ENCODE peak calls at places on chromosomes 4 and X, in six cellular contexts. V is K562, G is stomach, A is A549, I is sigmoid colon, D is upper lobe of left lung. N is an unnamed sample.

GRCh38 chr4:164229255-164229654 is 524.7 kb upstream of the SMIM31 start:
- DNase-seq in D (no peak), A (no peak), G (no peak), I (no peak), V (no peak), N (no peak)

GRCh38 chr4:143531368-143531767 is 17.9 kb downstream of the SMARCA5 start:
- DNase-seq in G (no peak), A (no peak), D (no peak), V (no peak), I (no peak), N (no peak)

GRCh38 chrX:134460005-134460860 is at the start of gene HPRT1:
- DNase-seq in A (peak; percentile 42), V (peak; percentile 82), I (peak; percentile 87), G (peak; percentile 87), D (peak; percentile 95), N (peak; percentile 54)

GRCh38 chrX:21946925-21947641 is 6.6 kb downstream of the SMS start:
- DNase-seq in V (no peak), A (no peak), G (no peak), D (no peak), I (no peak), N (no peak)

GRCh38 chr4:45453258-45453841 is 670.5 kb downstream of the GABRG1 start:
- DNase-seq in G (no peak), A (no peak), D (no peak), V (no peak), I (no peak), N (no peak)

GRCh38 chr4:26334366-26334765 is 13.6 kb downstream of the RBPJ start:
- DNase-seq in V (no peak), G (no peak), I (no peak), D (no peak), A (no peak), N (no peak)

GRCh38 chrX:105134273-105134672 is 86.2 kb downstream of the TEX13A start:
- DNase-seq in I (no peak), G (no peak), V (no peak), D (no peak), A (no peak), N (no peak)

GRCh38 chr4:55348436-55348835 is 2.4 kb downstream of the SRD5A3 start:
- DNase-seq in V (no peak), G (no peak), I (no peak), A (no peak), D (no peak), N (no peak)

GRCh38 chr4:124144302-124144701 is 568.2 kb downstream of the ANKRD50 start:
- DNase-seq in G (no peak), I (no peak), V (no peak), A (no peak), D (no peak), N (no peak)

GRCh38 chr4:188109157-188109755 is at the start of gene TRIML2:
- DNase-seq in I (no peak), D (no peak), A (peak; percentile 32), V (no peak), G (no peak), N (no peak)

GRCh38 chr4:184473515-184474260 is 662 bp downstream of the IRF2 start:
- DNase-seq in I (no peak), V (no peak), A (peak; percentile 24), G (peak; percentile 44), D (peak; percentile 91), N (no peak)

GRCh38 chrX:20080277-20080676 is 36.4 kb downstream of the MAP7D2 start:
- DNase-seq in G (no peak), A (no peak), I (no peak), D (no peak), V (no peak), N (no peak)

GRCh38 chr4:80386281-80386886 is 50.9 kb downstream of the CFAP299 start:
- DNase-seq in I (no peak), A (no peak), V (no peak), D (peak; percentile 78), G (no peak), N (no peak)

GRCh38 chrX:13263560-13264251 is 56.1 kb downstream of the ATXN3L start:
- DNase-seq in I (no peak), V (no peak), D (no peak), A (no peak), G (no peak), N (no peak)

GRCh38 chr4:13349096-13349495 is 135.0 kb downstream of the RAB28 start:
- DNase-seq in V (no peak), I (no peak), A (no peak), G (no peak), D (no peak), N (no peak)

DNA sequence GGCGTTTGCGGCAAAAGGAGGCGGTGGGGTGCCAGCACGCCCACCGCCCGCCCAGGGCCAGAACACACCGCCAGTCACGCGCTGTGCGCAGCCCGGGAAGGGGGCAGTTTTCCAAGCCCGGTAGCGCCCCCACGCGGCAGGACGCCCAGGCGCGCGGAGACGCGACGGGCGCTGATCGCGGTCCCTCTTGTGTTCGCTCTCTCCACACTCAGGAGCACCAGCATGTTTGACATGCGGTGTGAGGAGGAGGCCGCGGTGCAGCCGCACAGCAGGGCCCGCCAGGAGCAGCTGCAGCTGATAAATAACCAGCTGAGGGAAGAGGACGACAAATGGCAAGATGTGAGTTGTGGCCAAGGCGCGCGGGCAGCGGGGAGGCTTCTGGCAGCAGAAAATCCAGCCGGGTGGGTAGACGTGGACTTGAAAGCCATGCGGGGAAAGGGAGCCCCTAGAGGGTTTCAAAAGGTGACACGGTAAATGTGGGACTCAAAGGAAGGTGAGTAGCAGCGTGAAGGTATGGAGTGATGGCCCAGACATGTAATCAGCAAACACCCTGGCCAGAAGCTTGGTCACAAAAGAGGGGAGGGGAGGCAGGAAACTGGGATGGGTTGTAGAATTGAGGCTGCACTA is 104.1 kb downstream of the PHOX2B start:
- DNase-seq in V (peak; percentile 56), G (peak; percentile 78), A (no peak), I (peak; percentile 87), D (peak; percentile 96), N (peak; percentile 54)
- H3K4me3 ChIP-seq in V (no peak overlapping the region), G (peak overlapping the region; percentile 14), A (no peak overlapping the region), I (peak overlapping the region; percentile 14), D (no peak overlapping the region), N (no peak overlapping the region)

DNA sequence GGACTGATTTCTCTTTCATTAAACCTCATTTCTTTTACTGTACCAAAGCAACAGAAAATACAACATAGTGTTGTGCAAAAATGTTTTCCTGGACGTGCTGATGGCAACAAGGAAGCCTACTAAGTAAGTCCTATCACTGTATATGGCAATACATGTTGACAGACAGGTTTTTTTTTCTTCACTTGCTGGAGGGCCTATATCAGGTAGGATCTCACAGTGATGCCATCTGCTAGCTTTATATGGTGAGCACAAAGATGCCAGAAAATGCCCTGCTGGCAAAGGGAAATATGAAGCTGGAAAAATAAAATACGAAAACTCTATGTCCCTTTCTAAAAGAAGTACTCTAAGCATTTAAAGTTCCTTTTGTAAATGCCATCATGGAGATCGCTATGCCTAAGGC is 119.0 kb upstream of the PDLIM3 start:
- DNase-seq in A (no peak), G (no peak), D (no peak), V (no peak), I (no peak), N (no peak)
- H3K4me1 ChIP-seq in A (no peaks in the 10 kb centered on the region), G (peaks cover 52% of the 10 kb centered on the region), D (peaks cover 11% of the 10 kb centered on the region), V (no peaks in the 10 kb centered on the region), I (peaks cover 58% of the 10 kb centered on the region), N (no peaks in the 10 kb centered on the region)

DNA sequence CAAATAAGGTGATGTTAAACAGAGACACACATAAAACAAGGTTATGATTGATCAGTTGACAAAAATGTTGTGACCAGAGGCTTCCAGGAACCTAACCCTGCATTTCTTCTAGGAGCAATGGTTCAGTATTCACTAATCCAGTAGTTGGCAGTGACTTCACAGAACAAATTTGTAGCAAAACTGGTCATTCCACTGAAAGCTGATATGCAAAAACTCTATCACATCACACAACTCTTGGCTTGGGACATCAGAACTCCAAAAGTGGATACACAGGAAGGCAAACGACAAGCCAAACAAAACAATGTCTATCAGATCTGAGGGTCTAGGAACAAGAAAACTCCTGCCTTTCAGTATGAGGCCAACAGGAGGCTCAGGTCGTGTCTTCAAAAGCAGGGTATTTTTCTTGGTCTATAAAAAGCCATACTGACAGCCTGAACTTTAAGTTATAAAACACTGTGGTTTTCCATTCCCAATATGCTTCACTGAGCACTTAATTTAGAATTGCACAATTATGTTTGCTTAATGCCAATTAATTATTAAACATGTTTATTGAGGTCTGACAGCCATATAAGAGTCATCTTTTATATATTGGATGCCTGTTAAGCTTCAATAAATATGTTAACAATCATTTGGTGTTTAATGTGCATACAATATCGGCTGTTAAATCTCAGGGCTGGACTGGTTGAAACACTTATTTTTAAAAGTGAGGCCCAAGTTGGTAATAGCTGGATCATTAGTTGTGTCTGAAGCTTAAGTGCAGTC is 45.6 kb downstream of the SOD3 start:
- DNase-seq in I (no peak), G (no peak), V (no peak), D (no peak), A (no peak), N (no peak)
- TF ChIP-seq EP300 in I (no peak), G (no peak), V (no peak), D (no peak), A (no peak), N (no peak)

DNA sequence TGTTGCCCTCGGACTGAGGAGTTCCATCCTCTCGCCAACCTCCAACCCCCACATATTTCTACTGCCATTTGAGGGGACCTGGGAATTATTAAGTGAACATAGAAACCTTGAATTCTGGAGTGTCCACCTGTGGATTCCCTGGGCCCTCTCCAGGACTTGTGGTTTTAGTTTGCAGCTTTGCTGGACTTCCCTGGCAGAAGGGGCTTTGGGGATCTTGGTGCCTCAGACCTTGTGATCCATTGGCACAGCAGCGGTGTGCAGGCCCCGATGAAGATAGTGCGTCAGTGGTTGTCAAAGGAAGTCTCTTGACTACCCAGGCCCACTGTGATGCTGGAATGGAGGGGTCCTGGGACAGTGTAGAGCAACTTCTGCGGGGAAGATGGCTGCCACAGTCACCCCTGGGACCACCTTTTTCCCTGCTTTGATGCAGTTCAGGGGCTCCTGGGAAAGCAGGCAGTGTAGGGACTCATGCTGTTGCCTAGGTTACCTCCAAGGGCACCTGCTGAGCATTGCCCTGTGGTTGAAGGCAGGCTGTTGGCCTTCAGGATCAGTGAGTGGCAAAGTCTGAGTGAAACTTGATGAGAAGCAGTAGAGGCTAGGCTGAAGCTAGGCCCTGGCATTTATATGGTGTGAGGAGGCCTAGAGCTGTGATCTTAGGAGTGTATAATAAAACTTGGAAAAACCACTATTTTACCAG is 2.1 kb downstream of the SLC16A2 start:
- DNase-seq in I (no peak), G (no peak), A (no peak), D (no peak), V (no peak), N (no peak)
- H3K4me3 ChIP-seq in I (peak overlapping the region; percentile 55), G (peak overlapping the region; percentile 57), A (no peak overlapping the region), D (no peak overlapping the region), V (no peak overlapping the region), N (peak overlapping the region; percentile 63)

DNA sequence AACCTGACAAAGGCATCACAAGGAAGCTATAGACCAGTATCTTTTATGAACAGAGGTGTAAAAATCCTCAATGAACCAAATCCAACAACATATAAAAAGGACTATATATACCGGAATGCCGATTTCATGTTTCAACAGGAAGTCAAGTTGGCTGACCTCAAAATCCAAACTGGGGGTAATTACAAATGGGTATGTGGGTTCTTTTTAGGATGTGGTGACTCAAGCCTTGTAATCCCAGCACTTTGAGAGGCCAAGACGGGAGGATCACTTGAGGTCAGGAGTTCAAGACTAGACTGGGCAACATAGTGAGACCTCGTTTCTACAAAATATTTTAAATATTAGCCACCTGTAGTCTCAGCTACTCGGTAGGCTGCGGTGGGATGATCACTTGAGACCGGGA is 10.4 kb downstream of the PRSS48 start:
- DNase-seq in V (no peak), I (no peak), A (no peak), D (no peak), G (no peak), N (no peak)
- H3K4me1 ChIP-seq in V (no peaks in the 10 kb centered on the region), I (peaks cover 20% of the 10 kb centered on the region), A (peaks cover 7% of the 10 kb centered on the region), D (peaks cover 3% of the 10 kb centered on the region), G (peaks cover 7% of the 10 kb centered on the region), N (no peaks in the 10 kb centered on the region)

N was measured in tibial nerve.